ENCODE peak calls at places on chromosome 2, in four cellular contexts. W is brain microvascular endothelial cell, H is K562, A is tibial artery. F is an unnamed sample.
A peak's percentile ranks its signal among the peaks of the same experiment; 100 is the strongest.

GRCh38 chr2:217890445-217890844 is 112.3 kb downstream of the TNS1 start:
- DNase-seq in W (peak; percentile 98), A (peak; percentile 87), H (peak; percentile 16), F (peak; percentile 53)

GRCh38 chr2:227177592-227178336 is 13.3 kb downstream of the COL4A3 start:
- DNase-seq in H (no peak), W (no peak), A (no peak), F (no peak)

GRCh38 chr2:15511686-15512085 is 49.4 kb downstream of the NBAS start:
- DNase-seq in A (no peak), H (no peak), W (no peak), F (no peak)

GRCh38 chr2:177380181-177380580 is 12.4 kb upstream of the AGPS start:
- DNase-seq in H (no peak), A (no peak), W (no peak), F (no peak)

GRCh38 chr2:29518988-29519925 is 402.1 kb downstream of the ALK start:
- DNase-seq in H (no peak), W (peak; percentile 43), A (no peak), F (no peak)

GRCh38 chr2:118319271-118319684 is 231.0 kb downstream of the INSIG2 start:
- DNase-seq in H (no peak), A (no peak), W (no peak), F (no peak)

GRCh38 chr2:70087703-70088507 is 628 bp downstream of the PCBP1 start:
- DNase-seq in A (no peak), W (peak; percentile 41), H (peak; percentile 79), F (peak; percentile 36)

GRCh38 chr2:28544915-28545589 is 49.2 kb downstream of the PLB1 start:
- DNase-seq in W (no peak), A (no peak), H (no peak), F (no peak)

GRCh38 chr2:61196671-61197070 is 34.7 kb downstream of the C2orf74 start:
- DNase-seq in W (no peak), H (no peak), A (no peak), F (no peak)

GRCh38 chr2:7916670-7917069 is 765.2 kb upstream of the ID2 start:
- DNase-seq in H (no peak), A (no peak), W (no peak), F (no peak)

GRCh38 chr2:219533930-219534661 is 9.5 kb downstream of the CHPF start:
- DNase-seq in A (no peak), W (no peak), H (no peak), F (no peak)

GRCh38 chr2:127564429-127565260 is 29.2 kb downstream of the MYO7B start:
- DNase-seq in W (no peak), A (no peak), H (no peak), F (no peak)

GRCh38 chr2:224894356-224894755 is 147.9 kb downstream of the DOCK10 start:
- DNase-seq in A (no peak), H (no peak), W (no peak), F (no peak)

GRCh38 chr2:217220228-217221013 is 360.6 kb upstream of the TNP1 start:
- DNase-seq in H (no peak), A (no peak), W (no peak), F (no peak)

GRCh38 chr2:235187806-235188205 is 236.0 kb downstream of the SH3BP4 start:
- DNase-seq in H (no peak), A (no peak), W (no peak), F (no peak)

GRCh38 chr2:184057910-184058309 is 540.4 kb upstream of the ZNF804A start:
- DNase-seq in H (no peak), W (no peak), A (no peak), F (no peak)

GRCh38 chr2:150325656-150326055 is 161.8 kb downstream of the RND3 start:
- DNase-seq in W (no peak), A (no peak), H (no peak), F (no peak)

GRCh38 chr2:190948671-190949070 is 65.3 kb downstream of the STAT1 start:
- DNase-seq in A (no peak), W (peak; percentile 72), H (no peak), F (no peak)

GRCh38 chr2:223969856-223970255 is 12.6 kb downstream of the MRPL44 start:
- DNase-seq in H (no peak), W (peak; percentile 16), A (no peak), F (no peak)

GRCh38 chr2:234502285-234502918 is 5.5 kb upstream of the ARL4C start:
- DNase-seq in A (no peak), W (peak; percentile 79), H (no peak), F (no peak)

GRCh38 chr2:168180914-168181313 is 66.5 kb downstream of the STK39 start:
- DNase-seq in W (no peak), A (no peak), H (no peak), F (no peak)

GRCh38 chr2:100197643-100198153 is 55.3 kb upstream of the AFF3 start:
- DNase-seq in H (no peak), W (peak; percentile 57), A (peak; percentile 50), F (peak; percentile 75)

GRCh38 chr2:146262606-146263005 is 1582.2 kb upstream of the ACVR2A start:
- DNase-seq in W (no peak), H (no peak), A (no peak), F (no peak)

GRCh38 chr2:170820647-170821630 is 4.3 kb downstream of the GAD1 start:
- DNase-seq in H (peak; percentile 43), A (no peak), W (no peak), F (no peak)

GRCh38 chr2:171432969-171433762 is 624 bp downstream of the METTL8 start:
- DNase-seq in W (peak; percentile 14), H (peak; percentile 54), A (no peak), F (no peak)

GRCh38 chr2:44941551-44942234 is at the start of gene SIX3:
- DNase-seq in H (no peak), W (no peak), A (no peak), F (no peak)

GRCh38 chr2:189854956-189855355 is 70.7 kb downstream of the PMS1 start:
- DNase-seq in H (no peak), A (no peak), W (no peak), F (no peak)

GRCh38 chr2:46275995-46276394 is 21.2 kb upstream of the EPAS1 start:
- DNase-seq in A (peak; percentile 63), H (no peak), W (peak; percentile 16), F (peak; percentile 75)

GRCh38 chr2:235073938-235074337 is 122.1 kb downstream of the SH3BP4 start:
- DNase-seq in H (no peak), A (no peak), W (no peak), F (no peak)

GRCh38 chr2:34652636-34653035 is 1053.5 kb upstream of the FAM98A start:
- DNase-seq in A (no peak), H (no peak), W (peak; percentile 7), F (no peak)

GRCh38 chr2:12883911-12884310 is 167.2 kb downstream of the TRIB2 start:
- DNase-seq in W (peak; percentile 47), A (no peak), H (no peak), F (no peak)

GRCh38 chr2:23476786-23477185 is 91.8 kb downstream of the KLHL29 start:
- DNase-seq in W (no peak), H (no peak), A (no peak), F (no peak)

GRCh38 chr2:29562896-29563295 is 358.5 kb downstream of the ALK start:
- DNase-seq in A (no peak), W (no peak), H (no peak), F (no peak)

GRCh38 chr2:58866040-58866439 is 624.9 kb upstream of the FANCL start:
- DNase-seq in H (no peak), W (no peak), A (no peak), F (no peak)

GRCh38 chr2:231487197-231487596 is 22.9 kb upstream of the NCL start:
- DNase-seq in A (no peak), H (no peak), W (no peak), F (no peak)

GRCh38 chr2:157413342-157414035 is 30.4 kb downstream of the CYTIP start:
- DNase-seq in A (no peak), W (no peak), H (no peak), F (no peak)
- H3K27ac ChIP-seq in A (no peak overlapping the region), W (no peak overlapping the region), H (no peak overlapping the region), F (no peak overlapping the region)

GRCh38 chr2:56229397-56230060 is 45.7 kb downstream of the CCDC85A start:
- DNase-seq in A (no peak), H (no peak), W (no peak), F (no peak)
- H3K4me3 ChIP-seq in A (no peak overlapping the region), H (no peak overlapping the region), W (no peak overlapping the region), F (no peak overlapping the region)

GRCh38 chr2:86672027-86672545 is 48.0 kb upstream of the RMND5A start:
- DNase-seq in H (no peak), A (no peak), W (no peak), F (no peak)
- H3K27ac ChIP-seq in H (no peak overlapping the region), A (no peak overlapping the region), W (no peak overlapping the region), F (peak overlapping the region; percentile 71)

GRCh38 chr2:134122610-134123009 is 131.3 kb upstream of the MGAT5 start:
- DNase-seq in W (no peak), H (no peak), A (no peak), F (no peak)
- H3K4me3 ChIP-seq in W (no peak overlapping the region), H (no peak overlapping the region), A (no peak overlapping the region), F (peak overlapping the region; percentile 99)

GRCh38 chr2:200477667-200478121 is 32.2 kb downstream of the KCTD18 start:
- DNase-seq in W (no peak), A (peak; percentile 59), H (no peak), F (peak; percentile 67)

GRCh38 chr2:200476836-200477235 is 33.0 kb downstream of the KCTD18 start:
- DNase-seq in H (no peak), A (no peak), W (no peak), F (no peak)

GRCh38 chr2:200475795-200476194 is 34.1 kb downstream of the KCTD18 start:
- DNase-seq in A (no peak), H (no peak), W (no peak), F (no peak)

GRCh38 chr2:200482194-200482593 is 27.7 kb downstream of the KCTD18 start:
- DNase-seq in W (no peak), A (no peak), H (no peak), F (no peak)

DNA sequence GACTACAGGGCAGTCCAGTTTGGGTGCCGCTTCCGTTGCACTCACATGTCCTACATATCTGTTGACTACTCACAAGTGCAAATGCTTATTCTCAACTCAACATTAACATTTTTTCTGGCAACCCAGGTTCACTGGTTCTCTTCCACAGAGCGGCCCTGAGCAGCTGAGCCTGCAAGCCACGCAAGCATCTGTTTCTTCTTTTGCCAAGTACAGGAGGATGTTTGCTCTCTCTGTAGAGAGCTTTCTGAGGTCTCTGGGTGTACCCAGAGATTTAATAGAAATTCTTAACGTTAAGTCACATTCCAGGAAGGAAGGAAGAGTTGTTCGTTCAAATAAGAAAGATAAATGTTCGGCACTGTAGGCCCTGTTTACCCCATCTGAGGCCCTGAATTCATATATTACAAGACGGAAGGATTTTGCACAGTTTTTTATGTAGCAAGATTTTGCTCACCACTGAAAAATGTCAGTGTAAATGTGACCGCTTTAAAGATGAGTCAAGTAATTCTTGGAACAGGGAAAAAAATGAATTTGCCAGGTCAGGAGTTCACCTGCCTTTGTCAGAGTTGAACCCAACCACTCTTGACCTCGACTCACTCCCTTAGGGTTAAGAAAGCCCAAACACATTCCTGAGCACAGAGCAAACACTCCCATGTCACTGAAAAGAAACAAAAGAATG is 30.1 kb downstream of the KCTD18 start:
- DNase-seq in A (no peak), H (no peak), W (peak; percentile 69), F (no peak)
- H3K27ac ChIP-seq in A (no peak overlapping the region), H (no peak overlapping the region), W (peak overlapping the region; percentile 67), F (no peak overlapping the region)

F was measured in left ventricle myocardium inferior.